ENCODE peak calls at places on chromosomes 16 and 17, in eight cellular contexts. P is uterus; I is psoas muscle; A is left ventricle myocardium inferior; L is Peyer's patch; H is mammary epithelial cell; B is cardiac muscle cell; S is CD4-positive, alpha-beta T cell. X is an unnamed sample.
A peak's percentile ranks its signal among the peaks of the same experiment; 100 is the strongest.

GRCh38 chr16:3047387-3047720 is 993 bp downstream of the MMP25 start:
- DNase-seq in P (no peak), H (no peak), A (no peak), L (no peak), B (no peak), S (no peak), I (no peak), X (no peak)

GRCh38 chr16:76164970-76165558 is 112.1 kb upstream of the CNTNAP4 start:
- DNase-seq in A (no peak), I (no peak), H (no peak), L (no peak), P (no peak), B (no peak), S (no peak), X (no peak)

GRCh38 chr17:79618383-79619067 is 7.7 kb upstream of the RBFOX3 start:
- DNase-seq in S (no peak), I (peak; percentile 16), H (no peak), P (no peak), A (peak; percentile 2), B (no peak), L (peak; percentile 3), X (no peak)

GRCh38 chr17:77373298-77374169 is 232.8 kb downstream of the SEC14L1 start:
- DNase-seq in I (peak; percentile 78), P (peak; percentile 75), S (peak; percentile 38), B (peak; percentile 51), L (peak; percentile 71), A (peak; percentile 50), H (no peak), X (peak; percentile 61)

GRCh38 chr17:49975531-49975930 is 6.5 kb downstream of the DLX4 start:
- DNase-seq in B (no peak), P (no peak), H (no peak), S (no peak), A (no peak), I (no peak), L (no peak), X (no peak)

GRCh38 chr17:34584805-34585416 is 5.5 kb downstream of the TMEM132E start:
- DNase-seq in A (no peak), I (no peak), L (no peak), P (no peak), B (peak; percentile 59), S (no peak), H (peak; percentile 15), X (no peak)

GRCh38 chr17:48961516-48962233 is 6.7 kb downstream of the GIP start:
- DNase-seq in I (no peak), B (peak; percentile 66), P (no peak), A (no peak), S (no peak), H (peak; percentile 57), L (no peak), X (no peak)

GRCh38 chr17:17021194-17021863 is 20.9 kb upstream of the MPRIP start:
- DNase-seq in H (no peak), L (peak; percentile 71), A (peak; percentile 61), B (peak; percentile 63), P (no peak), S (no peak), I (peak; percentile 55), X (peak; percentile 69)

GRCh38 chr16:28863929-28864886 is 565 bp downstream of the SH2B1 start:
- DNase-seq in I (no peak), H (peak; percentile 29), S (no peak), B (peak; percentile 61), P (peak; percentile 45), L (peak; percentile 69), A (no peak), X (no peak)

GRCh38 chr17:14307560-14308024 is 6.7 kb downstream of the HS3ST3B1 start:
- DNase-seq in L (no peak), S (no peak), B (peak; percentile 60), A (no peak), H (peak; percentile 67), P (no peak), I (no peak), X (no peak)

GRCh38 chr16:52191533-52192134 is 355.3 kb downstream of the TOX3 start:
- DNase-seq in P (peak; percentile 32), S (peak; percentile 18), I (peak; percentile 59), H (peak; percentile 41), L (peak; percentile 85), B (peak; percentile 73), A (peak; percentile 23), X (peak; percentile 29)

GRCh38 chr17:71759422-71760060 is 361.3 kb upstream of the SOX9 start:
- DNase-seq in S (no peak), L (no peak), I (no peak), A (no peak), P (no peak), B (no peak), H (no peak), X (no peak)

GRCh38 chr17:71757956-71758355 is 362.9 kb upstream of the SOX9 start:
- DNase-seq in P (no peak), H (no peak), A (no peak), S (no peak), I (no peak), B (no peak), L (no peak), X (no peak)

GRCh38 chr17:71762526-71762925 is 358.3 kb upstream of the SOX9 start:
- DNase-seq in I (no peak), P (no peak), A (no peak), S (no peak), L (peak; percentile 72), B (no peak), H (no peak), X (no peak)

GRCh38 chr17:71757156-71757555 is 363.7 kb upstream of the SOX9 start:
- DNase-seq in L (no peak), A (no peak), P (no peak), B (no peak), I (no peak), S (no peak), H (no peak), X (no peak)

DNA sequence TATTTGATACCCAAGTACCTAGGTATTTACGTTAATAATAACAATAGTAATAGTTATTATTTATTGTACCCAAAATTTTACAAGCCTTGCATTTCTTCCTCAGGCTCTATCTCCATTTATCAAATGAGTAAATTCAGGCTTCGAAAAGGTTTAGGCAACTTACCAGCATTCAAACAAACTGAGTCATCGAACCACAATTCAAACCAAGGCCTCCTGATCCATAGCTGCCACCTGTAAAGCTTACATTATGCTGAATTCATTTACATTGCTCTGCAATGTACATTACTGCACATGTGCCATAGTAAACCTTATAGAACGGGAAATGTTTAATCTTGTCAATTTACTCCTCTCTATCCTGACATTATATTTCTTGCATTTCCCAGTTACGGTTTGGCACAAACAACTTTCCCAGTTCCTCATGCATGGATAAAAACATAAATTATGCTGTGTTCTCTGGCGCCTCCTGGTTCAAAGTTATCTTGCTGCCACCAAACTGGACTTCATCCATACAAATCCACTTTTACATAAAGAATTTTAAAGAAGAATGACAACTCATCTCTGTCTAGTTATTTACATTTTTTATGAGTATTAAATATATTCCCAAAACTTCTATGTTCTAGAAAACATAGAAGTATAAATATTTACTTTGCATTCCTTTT is 360.6 kb upstream of the SOX9 start:
- DNase-seq in A (no peak), H (peak; percentile 67), I (no peak), B (no peak), P (no peak), S (no peak), L (no peak), X (no peak)
- TF ChIP-seq CTCF in A (no peak), H (no peak), I (no peak), B (no peak), P (no peak), S (no peak), L (peak; percentile 37), X (no peak)

DNA sequence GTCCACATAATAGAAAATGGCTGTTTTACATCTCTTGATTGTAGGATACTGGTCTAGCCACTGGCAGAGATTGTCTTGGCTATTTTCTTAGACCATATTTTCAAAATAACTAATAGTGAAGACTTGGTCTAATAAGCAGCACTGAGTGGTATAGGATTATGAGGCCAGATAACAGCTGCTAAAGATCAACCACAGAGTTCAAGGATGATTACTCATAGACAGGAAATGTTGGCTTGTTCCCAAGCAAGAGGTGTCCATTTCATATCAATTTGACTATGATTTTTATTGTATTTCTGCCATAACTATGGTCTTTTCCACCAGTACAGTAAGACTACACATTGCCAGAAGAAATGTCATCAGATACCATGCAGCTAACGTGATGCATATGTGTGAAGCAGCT is 693.4 kb downstream of the CDH11 start:
- DNase-seq in S (no peak), A (no peak), H (peak; percentile 26), I (no peak), B (peak; percentile 71), L (no peak), P (no peak), X (no peak)
- H3K9me3 ChIP-seq in S (peaks cover 5% of the 10 kb centered on the region), A (peaks cover 18% of the 10 kb centered on the region), H (no peaks in the 10 kb centered on the region), I (peaks cover 9% of the 10 kb centered on the region), B (no peaks in the 10 kb centered on the region), L (no peaks in the 10 kb centered on the region), P (no peaks in the 10 kb centered on the region), X (peaks cover 15% of the 10 kb centered on the region)

DNA sequence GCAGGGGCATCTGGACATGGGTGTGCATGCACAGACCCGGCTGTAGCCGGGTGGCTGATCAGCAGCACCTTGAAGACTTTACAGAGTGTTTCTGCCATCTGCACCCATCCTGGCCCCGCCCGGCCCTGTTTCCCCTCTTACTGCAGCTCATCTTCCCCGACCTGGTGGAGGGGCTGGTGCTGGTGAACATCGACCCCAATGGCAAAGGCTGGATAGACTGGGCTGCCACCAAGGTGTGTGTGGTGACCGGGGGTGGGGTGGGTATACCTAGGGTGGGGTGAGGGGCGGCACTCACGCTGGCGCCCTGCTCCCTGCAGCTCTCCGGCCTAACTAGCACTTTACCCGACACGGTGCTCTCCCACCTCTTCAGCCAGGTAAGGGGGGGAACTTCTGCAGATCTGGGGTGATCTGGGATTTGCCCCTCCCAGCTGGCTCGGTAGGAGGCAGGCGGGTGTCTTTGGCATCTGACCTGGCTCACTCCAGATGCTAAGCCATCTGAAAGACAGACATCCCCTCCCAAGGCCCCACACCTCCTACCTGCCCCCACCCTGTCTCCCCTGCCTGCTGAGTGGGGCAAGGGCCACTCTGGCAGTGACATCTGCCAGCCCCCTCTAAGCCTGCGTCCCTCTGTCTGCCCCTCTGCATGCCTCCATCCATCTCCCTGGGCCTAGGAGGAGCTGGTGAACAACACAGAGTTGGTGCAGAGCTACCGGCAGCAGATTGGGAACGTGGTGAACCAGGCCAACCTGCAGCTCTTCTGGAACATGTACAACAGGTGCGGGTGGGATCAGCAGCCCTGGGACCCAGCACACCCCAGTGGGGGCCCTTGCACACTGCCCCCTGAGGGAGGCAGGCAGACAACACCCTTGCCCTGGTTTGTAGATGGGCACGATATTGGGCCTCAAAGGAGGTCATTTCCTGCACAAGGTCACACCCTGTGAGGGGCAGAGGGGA is 6.6 kb downstream of the NDRG4 start:
- DNase-seq in A (no peak), L (peak; percentile 41), B (no peak), I (peak; percentile 46), H (no peak), P (no peak), S (no peak), X (no peak)
- TF ChIP-seq CTCF in A (no peak), L (no peak), B (no peak), I (no peak), H (no peak), P (no peak), S (no peak), X (no peak)

DNA sequence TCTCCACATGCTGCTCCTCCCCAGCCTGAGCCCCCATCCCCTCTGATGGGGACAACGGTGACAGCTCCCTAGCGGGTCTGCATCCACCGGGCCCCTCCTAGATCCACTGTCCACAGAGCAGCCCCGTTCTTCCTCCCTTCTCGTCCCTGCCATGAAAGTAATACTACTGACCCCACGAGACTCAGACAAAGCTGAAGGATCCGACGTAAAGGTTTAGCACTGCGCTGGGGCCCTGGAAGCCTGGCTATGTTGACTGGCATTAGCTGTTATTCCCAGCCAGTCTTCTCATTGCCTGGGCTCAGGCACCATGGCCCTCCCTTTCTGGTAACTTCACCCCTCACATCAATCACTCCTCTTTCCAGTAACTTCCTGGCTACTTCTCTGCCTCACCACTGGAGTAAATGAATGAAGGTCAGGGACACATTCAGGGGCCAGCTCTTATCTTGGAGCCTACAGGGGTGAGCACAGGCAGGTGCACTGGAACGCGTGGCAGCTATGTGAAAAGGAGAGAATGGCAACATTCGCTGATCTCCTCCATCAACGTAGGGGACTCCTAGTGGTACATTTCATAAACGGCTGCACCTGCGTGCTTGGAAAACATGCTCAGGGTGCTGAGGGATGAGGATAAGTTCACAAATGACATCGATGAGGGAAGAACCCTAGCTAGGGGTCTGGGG is 30.5 kb downstream of the VAC14 start:
- DNase-seq in A (no peak), B (no peak), L (no peak), H (no peak), S (no peak), P (no peak), I (peak; percentile 50), X (no peak)
- H3K9me3 ChIP-seq in A (no peaks in the 10 kb centered on the region), B (no peaks in the 10 kb centered on the region), L (no peaks in the 10 kb centered on the region), H (no peaks in the 10 kb centered on the region), S (no peaks in the 10 kb centered on the region), P (no peaks in the 10 kb centered on the region), I (no peaks in the 10 kb centered on the region), X (no peaks in the 10 kb centered on the region)

X was measured in heart right ventricle.